ENCODE peak calls at places on chromosomes 11 and 22, in six cellular contexts. N, F, A, M, I and V are unnamed samples.

GRCh38 chr11:113532697-113533424 is 57.7 kb upstream of the DRD2 start:
- ATAC-seq in I (peak; percentile 81), F (peak; percentile 93), A (peak; percentile 91), N (peak; percentile 47), M (peak; percentile 93), V (peak; percentile 51)

GRCh38 chr11:118620529-118621070 is 13.2 kb downstream of the PHLDB1 start:
- ATAC-seq in F (no peak), M (peak; percentile 81), A (peak; percentile 92), I (peak; percentile 23), N (no peak), V (no peak)

GRCh38 chr11:70470127-70470526 is 71.8 kb downstream of the CTTN start:
- ATAC-seq in M (no peak), I (peak; percentile 83), N (no peak), F (no peak), A (no peak), V (no peak)

GRCh38 chr11:119942583-119943338 is 195.2 kb downstream of the TRIM29 start:
- ATAC-seq in A (no peak), F (no peak), I (no peak), M (no peak), N (no peak), V (no peak)

GRCh38 chr11:45193695-45194094 is 47.3 kb downstream of the PRDM11 start:
- ATAC-seq in I (no peak), N (no peak), M (no peak), A (no peak), F (no peak), V (no peak)

GRCh38 chr22:33565580-33565995 is 354.7 kb downstream of the LARGE1 start:
- ATAC-seq in I (peak; percentile 30), M (no peak), N (peak; percentile 70), A (no peak), F (no peak), V (no peak)

GRCh38 chr22:21855715-21856114 is 11.7 kb downstream of the MAPK1 start:
- ATAC-seq in F (no peak), A (no peak), M (peak; percentile 28), N (no peak), I (no peak), V (no peak)

GRCh38 chr11:108947654-108948570 is 283.0 kb downstream of the DDX10 start:
- ATAC-seq in I (no peak), F (peak; percentile 86), N (no peak), M (peak; percentile 68), A (no peak), V (no peak)

GRCh38 chr11:114621950-114622809 is 26.6 kb upstream of the NXPE4 start:
- ATAC-seq in I (no peak), F (no peak), M (no peak), A (no peak), N (no peak), V (no peak)

GRCh38 chr22:43346521-43346929 is 3.4 kb upstream of the SCUBE1 start:
- ATAC-seq in N (no peak), A (peak; percentile 81), I (peak; percentile 95), M (peak; percentile 91), F (peak; percentile 87), V (no peak)

GRCh38 chr11:27861706-27862430 is 161.6 kb upstream of the BDNF start:
- ATAC-seq in M (no peak), A (no peak), N (no peak), I (no peak), F (peak; percentile 78), V (peak; percentile 86)

GRCh38 chr22:40472579-40472978 is 102.2 kb downstream of the SGSM3 start:
- ATAC-seq in F (no peak), I (no peak), A (no peak), N (no peak), M (no peak), V (no peak)

GRCh38 chr11:6006395-6006794 is 351 bp downstream of the OR56A4 start:
- ATAC-seq in A (no peak), M (no peak), N (no peak), I (no peak), F (no peak), V (no peak)

GRCh38 chr11:28146123-28146751 is 38.0 kb downstream of the METTL15 start:
- ATAC-seq in M (no peak), N (no peak), I (peak; percentile 44), F (peak; percentile 83), A (no peak), V (peak; percentile 58)

GRCh38 chr22:26751217-26751616 is 93.8 kb downstream of the MIAT start:
- ATAC-seq in M (no peak), F (peak; percentile 78), I (no peak), A (no peak), N (no peak), V (no peak)

GRCh38 chr11:65911682-65912568 is 6.9 kb downstream of the C11orf68 start:
- ATAC-seq in M (peak; percentile 63), F (peak; percentile 24), A (peak; percentile 31), I (peak; percentile 63), N (no peak), V (peak; percentile 44)

GRCh38 chr11:112401036-112401769 is 140.5 kb upstream of the PLET1 start:
- ATAC-seq in N (no peak), M (no peak), I (no peak), A (no peak), F (no peak), V (no peak)

GRCh38 chr11:6297831-6298230 is 22.5 kb downstream of the CAVIN3 start:
- ATAC-seq in N (no peak), A (peak; percentile 65), I (peak; percentile 36), F (peak; percentile 83), M (peak; percentile 68), V (no peak)

GRCh38 chr11:128839081-128839480 is 28.0 kb downstream of the KCNJ1 start:
- ATAC-seq in F (no peak), N (no peak), I (no peak), A (no peak), M (no peak), V (no peak)

GRCh38 chr11:78351979-78352731 is 65.5 kb downstream of the GAB2 start:
- ATAC-seq in A (no peak), N (no peak), I (no peak), F (no peak), M (peak; percentile 54), V (no peak)

GRCh38 chr11:129313588-129314288 is 61.9 kb upstream of the BARX2 start:
- ATAC-seq in I (no peak), M (no peak), F (no peak), A (no peak), N (no peak), V (no peak)

GRCh38 chr22:46013460-46014416 is 36.8 kb upstream of the WNT7B start:
- ATAC-seq in M (peak; percentile 99), I (peak; percentile 98), A (peak; percentile 96), N (peak; percentile 97), F (peak; percentile 98), V (peak; percentile 96)
- TF ChIP-seq EP300 in M (peak; percentile 8), I (no peak), A (no peak), N (no peak), F (peak; percentile 14), V (no peak)

GRCh38 chr11:48237727-48238126 is 7.2 kb upstream of the OR4X2 start:
- ATAC-seq in N (no peak), A (no peak), M (no peak), I (no peak), F (no peak), V (no peak)
- H3K9me3 ChIP-seq in N (no peaks in the 10 kb centered on the region), A (no peaks in the 10 kb centered on the region), M (no peaks in the 10 kb centered on the region), I (no peaks in the 10 kb centered on the region), F (no peaks in the 10 kb centered on the region), V (no peaks in the 10 kb centered on the region)

GRCh38 chr22:17369553-17370035 is 334 bp downstream of the CECR2 start:
- ATAC-seq in F (no peak), N (no peak), A (peak; percentile 69), I (peak; percentile 48), M (no peak), V (peak; percentile 46)
- TF ChIP-seq EP300 in F (no peak), N (no peak), A (no peak), I (no peak), M (no peak), V (no peak)

GRCh38 chr11:10058356-10058755 is 235.7 kb downstream of the SBF2 start:
- ATAC-seq in F (no peak), N (no peak), A (no peak), I (no peak), M (no peak), V (no peak)
- H3K9me3 ChIP-seq in F (peaks cover 23% of the 10 kb centered on the region), N (no peaks in the 10 kb centered on the region), A (peaks cover 12% of the 10 kb centered on the region), I (no peaks in the 10 kb centered on the region), M (no peaks in the 10 kb centered on the region), V (no peaks in the 10 kb centered on the region)